ENCODE peak calls at places on chromosomes 13 and 19, in seven cellular contexts. M, J, Z, F, D, S and V are unnamed samples.

GRCh38 chr13:44404261-44405139 is 30.9 kb downstream of the SERP2 start:
- DNase-seq in F (no peak), D (no peak), S (no peak), Z (no peak), J (peak; percentile 57), M (no peak), V (no peak)

GRCh38 chr19:32287811-32288227 is 57.6 kb upstream of the ZNF507 start:
- DNase-seq in M (peak; percentile 3), J (peak; percentile 84), F (peak; percentile 11), D (no peak), S (peak; percentile 5), Z (peak; percentile 66), V (peak; percentile 73)

GRCh38 chr13:23793711-23794110 is 95.5 kb downstream of the MIPEP start:
- DNase-seq in Z (no peak), M (no peak), J (no peak), F (no peak), S (no peak), D (no peak), V (no peak)

GRCh38 chr13:27973956-27974662 is 5.0 kb upstream of the CDX2 start:
- DNase-seq in S (no peak), J (no peak), D (no peak), Z (no peak), M (no peak), F (no peak), V (peak; percentile 32)

GRCh38 chr19:16327501-16327900 is 2.9 kb downstream of the KLF2 start:
- DNase-seq in S (no peak), M (no peak), Z (no peak), F (no peak), J (no peak), D (no peak), V (no peak)

GRCh38 chr19:35292986-35293732 is 1.2 kb downstream of the MAG start:
- DNase-seq in D (no peak), F (no peak), J (no peak), Z (no peak), M (no peak), S (no peak), V (no peak)

GRCh38 chr13:75938811-75939525 is 302.8 kb downstream of the LMO7 start:
- DNase-seq in D (no peak), F (no peak), S (no peak), M (no peak), Z (no peak), J (no peak), V (no peak)

GRCh38 chr19:41371541-41371940 is 4.8 kb upstream of the TMEM91 start:
- DNase-seq in S (no peak), M (no peak), F (no peak), D (no peak), J (no peak), Z (no peak), V (no peak)

GRCh38 chr19:14979136-14979497 is 547 bp downstream of the SLC1A6 start:
- DNase-seq in D (no peak), Z (no peak), M (no peak), J (no peak), F (no peak), S (no peak), V (no peak)

GRCh38 chr13:109336730-109337129 is 449.7 kb downstream of the IRS2 start:
- DNase-seq in M (no peak), Z (no peak), J (no peak), S (no peak), F (no peak), D (no peak), V (no peak)